ENCODE peak calls at places on chromosomes 4 and X, in ten cellular contexts. Z is progenitor cell of endocrine pancreas, A is fibroblast of the aortic adventitia, P is lower lobe of right lung, B is H9, S is GM06990, H is A549, L is left ventricle myocardium inferior, F is stomach, R is thoracic aorta. C is an unnamed sample.

GRCh38 chr4:79225360-79225759 is 100.5 kb downstream of the NAA11 start:
- DNase-seq in Z (no peak), A (no peak), P (no peak), B (no peak), S (no peak), H (no peak), L (no peak), F (no peak), R (no peak), C (no peak)

GRCh38 chr4:80814266-80814665 is 216.2 kb upstream of the BMP3 start:
- DNase-seq in Z (no peak), A (peak), P (no peak), B (no peak), S (no peak), H (no peak), L (no peak), F (no peak), R (no peak), C (no peak)

GRCh38 chr4:141587897-141588296 is 48.5 kb upstream of the IL15 start:
- DNase-seq in Z (no peak), A (no peak), P (no peak), B (no peak), S (no peak), H (no peak), L (no peak), F (no peak), R (no peak), C (no peak)

GRCh38 chr4:150297861-150298474 is 219.7 kb downstream of the DCLK2 start:
- DNase-seq in Z (no peak), A (peak), P (no peak), B (no peak), S (no peak), H (no peak), L (no peak), F (no peak), R (no peak), C (no peak)

GRCh38 chr4:66572949-66573348 is 902.7 kb upstream of the EPHA5 start:
- DNase-seq in Z (no peak), A (peak), P (no peak), B (no peak), S (no peak), H (no peak), L (no peak), F (no peak), R (no peak), C (no peak)

GRCh38 chr4:84631573-84631972 is 48.6 kb downstream of the CDS1 start:
- DNase-seq in Z (no peak), A (peak), P (no peak), B (no peak), S (no peak), H (no peak), L (no peak), F (no peak), R (no peak), C (no peak)

GRCh38 chrX:23435575-23435974 is 100.9 kb downstream of the PTCHD1 start:
- DNase-seq in Z (no peak), A (no peak), P (no peak), B (no peak), S (no peak), H (no peak), L (no peak), F (no peak), R (no peak), C (no peak)

GRCh38 chr4:123659759-123660158 is 263.2 kb downstream of the SPRY1 start:
- DNase-seq in Z (no peak), A (peak), P (no peak), B (no peak), S (no peak), H (no peak), L (no peak), F (no peak), R (no peak), C (no peak)

GRCh38 chr4:175504316-175504715 is 307.7 kb downstream of the GPM6A start:
- DNase-seq in Z (no peak), A (peak), P (no peak), B (no peak), S (no peak), H (no peak), L (no peak), F (no peak), R (no peak), C (no peak)

GRCh38 chr4:14375816-14376215 is 626.5 kb upstream of the CPEB2 start:
- DNase-seq in Z (no peak), A (peak), P (no peak), B (no peak), S (no peak), H (no peak), L (no peak), F (no peak), R (no peak), C (no peak)

GRCh38 chrX:134727363-134727762 is 69.1 kb upstream of the PLAC1 start:
- DNase-seq in Z (no peak), A (no peak), P (no peak), B (no peak), S (no peak), H (peak), L (no peak), F (no peak), R (no peak), C (no peak)

GRCh38 chrX:44003975-44004374 is 30.8 kb upstream of the NDP start:
- DNase-seq in Z (no peak), A (peak), P (no peak), B (no peak), S (no peak), H (no peak), L (no peak), F (no peak), R (no peak), C (no peak)

GRCh38 chr4:61827907-61828328 is 627.8 kb downstream of the ADGRL3 start:
- DNase-seq in Z (no peak), A (no peak), P (no peak), B (no peak), S (no peak), H (no peak), L (no peak), F (no peak), R (no peak), C (no peak)

GRCh38 chr4:7331682-7332000 is 103.1 kb downstream of the PSAPL1 start:
- DNase-seq in Z (no peak), A (no peak), P (peak), B (no peak), S (no peak), H (no peak), L (peak), F (no peak), R (no peak), C (peak)

GRCh38 chr4:797066-797465 is 28.9 kb downstream of the CPLX1 start:
- DNase-seq in Z (no peak), A (no peak), P (peak), B (no peak), S (no peak), H (no peak), L (no peak), F (no peak), R (no peak), C (peak)

GRCh38 chr4:5157721-5158390 is 106.6 kb downstream of the STK32B start:
- DNase-seq in Z (no peak), A (no peak), P (no peak), B (peak), S (no peak), H (peak), L (no peak), F (no peak), R (no peak), C (no peak)

GRCh38 chr4:188106454-188106853 is 2.9 kb downstream of the TRIML2 start:
- DNase-seq in Z (no peak), A (no peak), P (no peak), B (peak), S (no peak), H (no peak), L (no peak), F (no peak), R (no peak), C (peak)

GRCh38 chr4:93018243-93018642 is 714.5 kb downstream of the GRID2 start:
- DNase-seq in Z (no peak), A (no peak), P (no peak), B (no peak), S (no peak), H (no peak), L (no peak), F (no peak), R (no peak), C (no peak)

GRCh38 chr4:56146956-56147355 is 198.2 kb downstream of the CEP135 start:
- DNase-seq in Z (no peak), A (no peak), P (no peak), B (no peak), S (no peak), H (no peak), L (no peak), F (no peak), R (no peak), C (no peak)

GRCh38 chr4:62560858-62561257 is 1360.7 kb downstream of the ADGRL3 start:
- DNase-seq in Z (no peak), A (no peak), P (no peak), B (no peak), S (no peak), H (no peak), L (no peak), F (no peak), R (no peak), C (no peak)

GRCh38 chrX:19760841-19761512 is 126.4 kb downstream of the SH3KBP1 start:
- DNase-seq in Z (no peak), A (no peak), P (no peak), B (no peak), S (no peak), H (no peak), L (no peak), F (no peak), R (no peak), C (no peak)

GRCh38 chr4:113540859-113541258 is 220.7 kb downstream of the CAMK2D start:
- DNase-seq in Z (no peak), A (peak), P (no peak), B (no peak), S (peak), H (no peak), L (no peak), F (no peak), R (no peak), C (no peak)

GRCh38 chr4:15438939-15439524 is 11.2 kb downstream of the C1QTNF7 start:
- DNase-seq in Z (no peak), A (no peak), P (no peak), B (no peak), S (no peak), H (no peak), L (no peak), F (no peak), R (no peak), C (no peak)

GRCh38 chr4:19380600-19380999 is 871.1 kb upstream of the SLIT2 start:
- DNase-seq in Z (no peak), A (no peak), P (no peak), B (no peak), S (no peak), H (no peak), L (no peak), F (no peak), R (no peak), C (no peak)

GRCh38 chr4:16794816-16795445 is 103.5 kb downstream of the LDB2 start:
- DNase-seq in Z (peak), A (peak), P (no peak), B (peak), S (no peak), H (no peak), L (peak), F (peak), R (no peak), C (no peak)
- TF ChIP-seq CTCF in Z (peak), A (peak), P (peak), B (peak), S (peak), H (peak), L (peak), F (peak), R (peak), C (peak)

DNA sequence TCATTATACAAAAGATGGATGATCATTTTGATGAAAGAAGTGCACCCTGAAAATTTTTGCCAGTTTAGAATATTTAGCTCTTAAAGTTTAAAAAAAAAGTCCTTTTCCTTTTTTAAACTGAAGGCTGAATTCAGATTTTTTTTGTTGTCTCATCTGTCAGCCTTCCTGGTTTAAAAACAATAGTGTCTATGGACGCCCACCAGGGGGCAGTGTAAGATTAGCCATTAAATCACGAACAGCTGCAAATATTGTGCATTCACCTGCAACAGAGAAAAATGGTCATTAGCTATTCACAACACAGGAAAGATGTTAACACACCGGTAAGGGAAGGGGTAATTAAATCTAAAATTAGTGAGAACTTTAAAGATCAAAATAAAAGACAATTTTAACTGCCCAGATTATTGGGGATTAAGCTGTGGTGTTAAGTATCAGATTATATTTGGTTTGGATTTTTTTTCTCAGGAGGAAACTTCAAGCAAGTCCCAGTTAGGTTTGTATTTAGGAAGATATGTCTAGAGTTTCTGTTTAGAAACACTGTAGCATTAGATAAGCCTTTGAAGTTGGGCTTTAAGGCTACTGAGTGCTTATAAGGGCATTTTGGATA is 4.4 kb upstream of the CXorf38 start:
- DNase-seq in Z (peak), A (peak), P (peak), B (peak), S (peak), H (no peak), L (peak), F (peak), R (peak), C (no peak)
- TF ChIP-seq CTCF in Z (peak), A (peak), P (peak), B (peak), S (peak), H (peak), L (peak), F (peak), R (peak), C (peak)

DNA sequence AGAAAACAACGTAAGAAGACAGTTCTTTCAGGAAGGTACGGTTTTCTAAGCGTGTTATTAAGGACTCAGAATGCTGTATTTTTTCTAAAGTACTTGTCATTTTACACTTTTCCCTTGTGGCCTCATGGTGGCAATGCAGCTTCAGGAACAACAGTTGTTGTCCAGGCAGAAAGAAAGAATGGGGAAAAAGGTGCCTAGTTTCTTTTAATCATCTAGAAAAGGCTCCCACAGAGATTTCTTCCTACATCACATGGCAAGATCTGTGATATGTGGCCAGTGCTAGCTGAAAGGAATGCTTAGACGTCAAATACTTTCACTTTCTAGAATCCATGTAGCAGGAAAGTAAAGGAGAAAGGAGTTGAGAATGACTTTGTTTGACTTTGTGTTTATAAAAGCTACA is 49.0 kb upstream of the TRAM1L1 start:
- DNase-seq in Z (no peak), A (peak), P (no peak), B (peak), S (no peak), H (peak), L (no peak), F (no peak), R (no peak), C (no peak)
- TF ChIP-seq CTCF in Z (peak), A (peak), P (peak), B (peak), S (peak), H (peak), L (peak), F (peak), R (peak), C (peak)

DNA sequence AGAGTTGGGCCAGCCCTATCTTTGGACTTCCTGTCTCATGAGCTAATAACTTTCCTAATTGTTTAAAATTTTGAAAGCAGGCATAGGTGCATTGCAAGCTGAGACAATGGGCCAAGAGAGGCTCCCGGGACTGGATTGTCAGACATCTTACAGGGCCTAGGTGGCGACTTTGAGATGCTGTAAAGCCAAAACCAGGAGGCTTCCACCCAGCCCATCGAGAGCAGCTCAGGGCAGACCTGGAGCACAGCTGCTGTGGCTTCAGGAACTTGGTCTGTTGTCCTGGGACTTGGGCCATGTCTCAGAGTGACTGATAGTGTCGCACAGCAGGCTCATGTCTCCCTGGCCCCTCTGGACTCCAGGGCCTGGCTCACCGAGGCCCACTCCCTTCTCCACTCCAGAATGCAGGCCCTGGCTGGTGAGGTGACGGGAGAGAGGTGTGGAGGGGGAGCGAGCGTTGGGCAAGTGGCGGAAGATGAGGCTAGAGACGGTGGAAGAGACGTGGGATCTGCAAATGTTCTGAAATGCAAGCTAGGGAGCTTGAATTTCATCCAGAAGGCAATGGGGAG is 24.1 kb upstream of the MTM1 start:
- DNase-seq in Z (no peak), A (no peak), P (no peak), B (peak), S (no peak), H (peak), L (no peak), F (no peak), R (no peak), C (no peak)
- TF ChIP-seq CTCF in Z (no peak), A (no peak), P (no peak), B (peak), S (no peak), H (no peak), L (no peak), F (no peak), R (no peak), C (no peak)

GRCh38 chr4:71772592-71772991 is 11.3 kb downstream of the GC start:
- DNase-seq in Z (no peak), A (no peak), P (no peak), B (no peak), S (no peak), H (no peak), L (no peak), F (no peak), R (no peak), C (no peak)
- TF ChIP-seq CTCF in Z (peak), A (no peak), P (peak), B (peak), S (no peak), H (no peak), L (peak), F (peak), R (no peak), C (no peak)